ENCODE peak calls at places on chromosomes 4 and X, in five cellular contexts. V is HepG2, J is H1, W is K562, G is GM12878. E is an unnamed sample.
A peak's percentile ranks its signal among the peaks of the same experiment; 100 is the strongest.

GRCh38 chr4:13588954-13589353 is 38.6 kb downstream of the BOD1L1 start:
- DNase-seq in J (no peak), G (no peak), V (no peak), W (no peak), E (no peak)

GRCh38 chrX:39855748-39856129 is 242.0 kb downstream of the BCOR start:
- DNase-seq in W (peak; percentile 78), J (no peak), V (no peak), G (peak; percentile 77), E (peak; percentile 19)

GRCh38 chr4:155759372-155760252 is 791 bp downstream of the GUCY1B1 start:
- DNase-seq in W (peak; percentile 1), V (no peak), G (no peak), J (peak; percentile 66), E (no peak)

GRCh38 chr4:1097553-1097952 is 15.8 kb downstream of the RNF212 start:
- DNase-seq in W (no peak), J (no peak), V (no peak), G (no peak), E (no peak)

GRCh38 chr4:56907009-56907408 is 691 bp upstream of the REST start:
- DNase-seq in G (no peak), V (no peak), W (peak; percentile 11), J (peak; percentile 55), E (no peak)

GRCh38 chrX:30822068-30822671 is 66.9 kb downstream of the TAB3 start:
- DNase-seq in J (no peak), V (peak; percentile 18), W (peak; percentile 4), G (peak; percentile 34), E (no peak)

GRCh38 chrX:47361538-47362511 is 8.6 kb upstream of the ZNF157 start:
- DNase-seq in V (peak; percentile 67), W (peak; percentile 16), G (peak; percentile 96), J (peak; percentile 62), E (peak; percentile 84)

GRCh38 chrX:31588355-31588754 is 516.5 kb upstream of the FTHL17 start:
- DNase-seq in W (no peak), J (no peak), G (no peak), V (no peak), E (no peak)

GRCh38 chr4:137129471-137130244 is 402.6 kb downstream of the PCDH18 start:
- DNase-seq in G (no peak), V (no peak), J (no peak), W (no peak), E (no peak)

GRCh38 chrX:39941332-39941920 is 156.3 kb downstream of the BCOR start:
- DNase-seq in J (no peak), W (no peak), G (no peak), V (no peak), E (no peak)

GRCh38 chr4:136670265-136670664 is 862.0 kb downstream of the PCDH18 start:
- DNase-seq in G (no peak), J (no peak), V (no peak), W (no peak), E (no peak)

DNA sequence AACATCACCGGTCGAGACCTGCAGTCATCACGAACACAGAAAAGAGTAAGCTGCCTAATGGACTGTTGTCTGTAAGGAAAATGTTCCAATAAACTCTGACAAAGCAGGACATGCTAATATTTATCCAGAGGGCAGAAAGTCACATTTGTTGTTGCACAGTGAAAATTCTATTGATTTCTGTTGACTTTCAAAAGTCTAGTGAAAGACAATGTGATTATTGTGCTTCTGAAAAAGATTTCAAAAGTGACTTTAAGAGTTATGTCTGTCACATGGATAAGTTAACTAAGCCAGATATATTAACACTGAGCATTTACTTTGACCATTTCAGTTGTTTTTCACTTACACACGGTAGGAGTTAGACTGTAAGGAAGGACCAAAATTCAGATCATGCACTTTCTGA is 9.3 kb upstream of the RFC1 start:
- DNase-seq in V (peak; percentile 89), J (no peak), W (no peak), G (no peak), E (no peak)
- H2AFZ ChIP-seq in V (peak overlapping the region; percentile 38), J (no peak overlapping the region), W (no peak overlapping the region), G (no peak overlapping the region), E (no peak overlapping the region)

GRCh38 chrX:12946838-12947544 is 27.9 kb upstream of the TMSB4X start:
- DNase-seq in G (peak; percentile 85), W (peak; percentile 89), V (peak; percentile 47), J (peak; percentile 86), E (peak; percentile 60)
- TF ChIP-seq ATF3 in G (peak; percentile 64), W (peak; percentile 47), V (no peak), J (peak; percentile 20), E (no peak)

DNA sequence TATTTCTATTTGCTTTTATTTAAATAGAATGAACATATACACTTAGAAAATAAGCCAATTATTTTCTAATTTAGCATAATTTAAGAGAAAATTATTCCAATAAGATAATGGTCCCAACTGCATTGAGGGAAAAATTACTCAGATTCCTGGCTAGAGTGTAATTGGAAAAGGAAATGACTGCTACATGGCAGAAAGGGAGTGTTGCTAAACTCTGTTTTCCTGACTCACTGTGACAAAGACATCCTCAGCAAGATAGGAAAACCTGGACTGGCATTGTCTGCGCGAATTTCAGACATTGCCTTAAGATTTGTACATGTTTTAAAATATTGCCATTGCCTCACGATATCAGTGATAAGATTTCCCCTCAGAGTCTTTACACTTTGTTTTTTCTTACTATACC is 8.2 kb downstream of the TNIP3 start:
- DNase-seq in V (no peak), J (no peak), W (peak; percentile 4), G (no peak), E (no peak)
- H2AFZ ChIP-seq in V (no peak overlapping the region), J (no peak overlapping the region), W (no peak overlapping the region), G (no peak overlapping the region), E (peak overlapping the region; percentile 12)

GRCh38 chrX:71244359-71245128 is 9.4 kb downstream of the ZMYM3 start:
- DNase-seq in J (no peak), W (no peak), G (no peak), V (no peak), E (no peak)
- TF ChIP-seq ATF3 in J (no peak), W (peak; percentile 22), G (no peak), V (no peak), E (no peak)

GRCh38 chr4:147481577-147482109 is 746 bp downstream of the EDNRA start:
- DNase-seq in J (peak; percentile 61), G (no peak), V (no peak), W (no peak), E (no peak)
- H2AFZ ChIP-seq in J (peak overlapping the region; percentile 89), G (no peak overlapping the region), V (no peak overlapping the region), W (no peak overlapping the region), E (no peak overlapping the region)

GRCh38 chr4:22192302-22192645 is 243.7 kb upstream of the KCNIP4 start:
- DNase-seq in V (no peak), J (no peak), W (no peak), G (no peak), E (no peak)

GRCh38 chr4:22187203-22187835 is 238.7 kb upstream of the KCNIP4 start:
- DNase-seq in G (no peak), W (no peak), V (no peak), J (no peak), E (no peak)

GRCh38 chr4:22191565-22192301 is 243.2 kb upstream of the KCNIP4 start:
- DNase-seq in G (no peak), V (no peak), W (no peak), J (peak; percentile 45), E (no peak)

GRCh38 chr4:22190855-22191254 is 242.3 kb upstream of the KCNIP4 start:
- DNase-seq in J (no peak), V (no peak), W (no peak), G (no peak), E (no peak)
- TF ChIP-seq ATF3 in J (no peak), V (no peak), W (no peak), G (no peak), E (no peak)

GRCh38 chr4:87734936-87735335 is 64.4 kb upstream of the IBSP start:
- DNase-seq in V (no peak), G (no peak), J (no peak), W (no peak), E (no peak)
- H2AFZ ChIP-seq in V (no peak overlapping the region), G (no peak overlapping the region), J (peak overlapping the region; percentile 46), W (no peak overlapping the region), E (no peak overlapping the region)

DNA sequence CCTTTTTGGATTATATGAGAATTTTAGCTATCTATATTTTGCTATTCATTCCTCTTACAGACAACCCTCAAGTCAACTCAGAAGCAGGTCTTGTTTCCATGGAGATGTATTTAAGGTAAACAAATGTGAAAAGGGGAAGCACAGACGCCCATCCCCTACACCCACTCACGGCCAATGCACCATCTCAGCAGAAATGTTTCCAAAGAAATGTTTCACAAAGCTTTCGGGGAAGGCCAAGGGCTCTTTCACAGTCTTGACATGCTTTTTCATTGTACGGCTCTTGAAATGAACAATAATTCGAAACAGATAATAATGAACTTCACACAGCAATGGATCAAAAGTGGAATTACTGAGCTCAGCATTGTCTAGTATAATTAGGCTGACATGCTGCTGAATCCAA is 160.7 kb downstream of the SMIM20 start:
- DNase-seq in G (peak; percentile 68), J (no peak), V (no peak), W (no peak), E (no peak)
- TF ChIP-seq ATF3 in G (no peak), J (no peak), V (no peak), W (no peak), E (no peak)

DNA sequence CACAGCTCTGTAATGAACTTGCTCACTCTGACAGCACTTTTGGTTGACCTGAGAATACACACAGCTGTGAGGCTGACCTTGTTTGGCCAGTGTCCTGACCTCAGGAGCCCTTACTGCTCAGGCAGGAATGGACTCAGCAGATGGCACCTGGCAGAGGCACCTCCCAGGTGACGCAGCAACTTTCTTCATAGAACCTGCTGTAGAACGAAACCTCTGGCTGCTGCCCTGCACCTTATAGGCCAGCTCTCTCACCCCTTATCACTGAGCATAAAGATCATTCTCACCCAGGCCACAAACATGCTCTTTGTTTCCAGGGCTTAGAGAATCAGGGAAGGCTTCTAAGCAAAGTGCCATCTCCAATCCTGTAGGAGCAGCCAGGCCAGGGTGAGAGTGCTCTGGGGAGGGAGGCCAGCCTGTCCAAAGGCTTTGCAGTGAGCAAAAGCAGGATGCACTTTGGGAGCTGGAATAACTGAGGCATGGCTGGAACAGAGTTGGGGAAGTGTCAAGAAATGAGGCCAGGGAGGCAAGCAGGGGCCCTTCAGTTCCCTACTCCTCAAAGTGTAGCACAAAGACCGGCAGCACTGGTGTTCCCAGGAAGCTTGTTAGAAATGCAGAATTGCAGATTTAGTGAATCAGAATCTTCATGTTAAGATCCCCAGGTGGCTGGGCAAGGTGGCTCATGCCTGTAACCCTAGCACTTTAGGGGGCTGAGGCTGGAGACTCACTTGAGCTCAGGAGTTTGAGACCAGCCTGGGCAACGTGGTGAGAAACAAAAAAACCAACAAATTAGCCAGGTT is 13.3 kb upstream of the CENPU start:
- DNase-seq in G (no peak), V (peak; percentile 76), J (no peak), W (peak; percentile 65), E (no peak)
- H2AFZ ChIP-seq in G (no peak overlapping the region), V (no peak overlapping the region), J (no peak overlapping the region), W (peak overlapping the region; percentile 67), E (no peak overlapping the region)

DNA sequence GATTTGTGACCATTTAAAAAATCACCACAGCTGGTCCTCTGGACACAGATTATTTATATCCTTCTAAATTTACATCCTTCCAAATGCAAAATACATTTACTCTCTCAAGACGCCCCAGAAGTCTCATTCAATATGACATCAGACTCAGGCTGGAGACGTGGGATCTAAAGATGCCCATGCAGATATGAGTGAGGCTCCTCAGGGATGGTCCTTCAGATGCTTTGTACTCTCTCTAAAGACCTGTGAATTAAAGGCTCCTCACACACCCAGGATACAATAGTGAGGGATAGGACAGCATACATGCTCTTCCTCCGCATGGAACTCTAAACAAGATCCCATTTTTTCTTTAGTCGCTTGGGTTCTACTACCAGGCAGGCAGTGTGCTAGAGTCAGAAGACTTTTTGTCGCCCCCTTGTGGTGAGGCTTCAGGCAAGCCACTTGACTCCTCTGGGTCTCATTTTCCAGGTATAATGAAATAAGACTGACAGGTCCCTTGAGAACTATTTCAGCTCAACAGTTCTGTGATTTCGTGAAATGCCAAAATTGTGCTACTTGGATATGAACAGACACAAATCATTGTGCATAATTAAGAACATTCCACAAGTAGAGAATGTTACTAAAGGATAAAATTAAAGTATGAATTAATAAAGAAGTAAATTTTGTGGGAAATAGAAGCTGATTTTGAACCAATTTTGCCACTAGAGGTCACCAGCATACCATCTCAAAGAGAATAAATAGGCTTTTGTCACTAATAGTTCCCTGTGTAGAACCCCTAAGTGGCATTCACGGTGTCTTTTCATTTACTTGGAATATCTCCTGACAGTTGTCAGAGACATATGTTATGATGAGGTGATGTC is 13.6 kb upstream of the SCOC start:
- DNase-seq in W (peak; percentile 88), J (peak; percentile 88), V (peak; percentile 78), G (no peak), E (peak; percentile 83)
- TF ChIP-seq ATF3 in W (no peak), J (no peak), V (no peak), G (no peak), E (no peak)

E was measured in HCT116.